ENCODE peak calls at places on chromosome 9, in eight cellular contexts. P, K, N, C, D, G, E and W are unnamed samples.

GRCh38 chr9:98795970-98796363 is 388 bp downstream of the ANKS6 start:
- DNase-seq in K (peak), N (peak), C (no peak), E (no peak), P (peak), D (no peak), G (no peak), W (peak)

GRCh38 chr9:93028448-93029006 is 30.0 kb upstream of the SUSD3 start:
- DNase-seq in G (peak), P (no peak), E (no peak), N (no peak), K (no peak), C (no peak), D (peak), W (no peak)

GRCh38 chr9:91530829-91531228 is 107.2 kb upstream of the NFIL3 start:
- DNase-seq in E (no peak), D (peak), N (peak), P (no peak), K (no peak), C (no peak), G (no peak), W (peak)

GRCh38 chr9:119963798-119964372 is 594.6 kb upstream of the BRINP1 start:
- DNase-seq in P (peak), N (peak), D (peak), K (peak), E (no peak), G (no peak), C (no peak), W (peak)

GRCh38 chr9:104009853-104010252 is 84.3 kb upstream of the SMC2 start:
- DNase-seq in E (no peak), N (peak), G (no peak), P (no peak), K (no peak), D (peak), C (no peak), W (peak)

GRCh38 chr9:110821064-110821463 is 152.5 kb downstream of the MUSK start:
- DNase-seq in E (no peak), K (no peak), N (no peak), G (no peak), C (no peak), P (no peak), D (peak), W (no peak)

GRCh38 chr9:79976501-79977444 is 405.0 kb downstream of the TLE4 start:
- DNase-seq in P (no peak), N (no peak), C (no peak), G (no peak), K (no peak), E (no peak), D (no peak), W (no peak)

GRCh38 chr9:96376926-96377874 is 6.3 kb downstream of the SLC35D2 start:
- DNase-seq in N (no peak), K (no peak), D (peak), E (no peak), P (peak), G (no peak), C (peak), W (no peak)

GRCh38 chr9:107358867-107359440 is 75.9 kb downstream of the RAD23B start:
- DNase-seq in P (no peak), K (no peak), D (no peak), G (no peak), N (no peak), C (no peak), E (no peak), W (no peak)

GRCh38 chr9:89967527-89967926 is 362.7 kb downstream of the GADD45G start:
- DNase-seq in E (no peak), P (no peak), C (no peak), D (no peak), N (no peak), G (no peak), K (no peak), W (no peak)

GRCh38 chr9:88173378-88173999 is 35.2 kb upstream of the SPATA31C2 start:
- DNase-seq in P (peak), G (peak), C (no peak), K (peak), D (peak), N (peak), E (no peak), W (peak)

GRCh38 chr9:14344846-14345585 is 31.1 kb upstream of the NFIB start:
- DNase-seq in P (no peak), G (no peak), N (no peak), K (no peak), D (no peak), E (no peak), C (no peak), W (no peak)

GRCh38 chr9:35603506-35603985 is 1.5 kb upstream of the TESK1 start:
- DNase-seq in D (peak), P (no peak), E (peak), G (no peak), N (peak), C (peak), K (no peak), W (peak)